ENCODE peak calls at places on chromosomes 7 and 10, in seven cellular contexts. G is fibroblast of the aortic adventitia, L is tibial artery, O is HCT116, I is stomach, E is brain microvascular endothelial cell, A is spleen. D is an unnamed sample.
A peak's percentile ranks its signal among the peaks of the same experiment; 100 is the strongest.

GRCh38 chr10:117443677-117444022 is 68.4 kb upstream of the PDZD8 start:
- DNase-seq in A (no peak), G (no peak), I (no peak), O (no peak), E (no peak), L (no peak), D (no peak)

GRCh38 chr10:73401636-73402035 is 12.2 kb downstream of the ANXA7 start:
- DNase-seq in L (no peak), O (no peak), I (no peak), G (no peak), A (no peak), E (no peak), D (no peak)

GRCh38 chr7:90726623-90727022 is 130.5 kb downstream of the CDK14 start:
- DNase-seq in E (peak; percentile 45), A (no peak), G (peak; percentile 65), I (peak; percentile 73), L (no peak), O (no peak), D (peak; percentile 29)

GRCh38 chr10:7409045-7409731 is 1.6 kb downstream of the SFMBT2 start:
- DNase-seq in O (no peak), E (no peak), I (no peak), A (peak; percentile 83), G (no peak), L (no peak), D (peak; percentile 58)

GRCh38 chr10:104416851-104417250 is 63.2 kb downstream of the CFAP58 start:
- DNase-seq in G (no peak), L (no peak), O (no peak), I (no peak), E (no peak), A (no peak), D (no peak)

GRCh38 chr10:88060762-88061161 is 197.3 kb downstream of the PTEN start:
- DNase-seq in O (no peak), A (no peak), E (no peak), L (no peak), G (no peak), I (no peak), D (no peak)

GRCh38 chr7:125256446-125256845 is 326.8 kb upstream of the POT1 start:
- DNase-seq in A (no peak), G (no peak), E (no peak), O (no peak), I (no peak), L (no peak), D (no peak)

GRCh38 chr7:155804897-155805825 is 7.1 kb downstream of the SHH start:
- DNase-seq in A (peak; percentile 77), I (peak; percentile 68), G (peak; percentile 59), L (no peak), O (no peak), E (peak; percentile 54), D (peak; percentile 26)

GRCh38 chr7:139671967-139672366 is 105.8 kb downstream of the HIPK2 start:
- DNase-seq in G (no peak), E (no peak), A (no peak), O (no peak), I (no peak), L (no peak), D (no peak)

GRCh38 chr7:137930616-137931015 is 71.3 kb downstream of the CREB3L2 start:
- DNase-seq in E (peak; percentile 92), O (no peak), G (peak; percentile 93), I (no peak), L (no peak), A (no peak), D (no peak)

GRCh38 chr10:120979435-120980315 is 128.5 kb downstream of the WDR11 start:
- DNase-seq in E (peak; percentile 2), L (no peak), O (peak; percentile 62), A (no peak), I (peak; percentile 78), G (no peak), D (peak; percentile 61)

GRCh38 chr10:69742928-69743602 is 58.6 kb upstream of the COL13A1 start:
- DNase-seq in L (no peak), E (peak; percentile 51), G (peak; percentile 32), A (no peak), I (no peak), O (peak; percentile 18), D (no peak)

GRCh38 chr7:31106303-31107105 is 54.4 kb downstream of the ADCYAP1R1 start:
- DNase-seq in G (no peak), I (no peak), E (no peak), A (no peak), O (no peak), L (no peak), D (no peak)

GRCh38 chr7:154987571-154987970 is 15.4 kb downstream of the PAXIP1 start:
- DNase-seq in O (no peak), I (no peak), E (no peak), A (no peak), G (no peak), L (no peak), D (no peak)

GRCh38 chr10:79072994-79073654 is 4.4 kb downstream of the ZMIZ1 start:
- DNase-seq in G (no peak), L (no peak), O (no peak), I (no peak), E (no peak), A (no peak), D (no peak)

GRCh38 chr7:151243411-151244155 is 4.9 kb downstream of the SMARCD3 start:
- DNase-seq in I (no peak), A (peak; percentile 83), O (no peak), E (no peak), L (no peak), G (no peak), D (no peak)

GRCh38 chr7:149871576-149871975 is 2.2 kb upstream of the ATP6V0E2 start:
- DNase-seq in E (no peak), L (no peak), I (no peak), A (no peak), G (no peak), O (no peak), D (no peak)

GRCh38 chr10:68633816-68634466 is 73.8 kb downstream of the TET1 start:
- DNase-seq in A (no peak), G (no peak), L (no peak), O (no peak), I (no peak), E (no peak), D (no peak)

GRCh38 chr10:12710594-12711343 is 290.7 kb downstream of the CCDC3 start:
- DNase-seq in I (peak; percentile 75), G (peak; percentile 94), L (peak; percentile 72), A (peak; percentile 89), E (peak; percentile 79), O (peak; percentile 76), D (peak; percentile 66)

GRCh38 chr10:62614389-62615157 is 189.9 kb upstream of the ADO start:
- DNase-seq in G (no peak), L (no peak), A (no peak), E (peak; percentile 48), I (no peak), O (no peak), D (no peak)

GRCh38 chr7:151558575-151558974 is 38.9 kb upstream of the RHEB start:
- DNase-seq in E (peak; percentile 82), O (no peak), G (peak; percentile 35), L (no peak), I (no peak), A (no peak), D (no peak)

GRCh38 chr10:86301971-86302370 is 64.6 kb downstream of the GRID1 start:
- DNase-seq in A (peak; percentile 49), O (no peak), I (peak; percentile 11), E (no peak), G (no peak), L (no peak), D (no peak)

GRCh38 chr10:98012654-98013053 is 17.8 kb downstream of the CRTAC1 start:
- DNase-seq in A (no peak), G (no peak), O (no peak), I (no peak), E (no peak), L (no peak), D (no peak)

GRCh38 chr7:128197586-128197985 is 43.5 kb upstream of the LEP start:
- DNase-seq in E (no peak), L (no peak), O (no peak), I (no peak), G (no peak), A (no peak), D (no peak)

GRCh38 chr7:135541029-135541428 is 16.7 kb upstream of the NUP205 start:
- DNase-seq in I (no peak), O (no peak), G (no peak), E (no peak), A (no peak), L (no peak), D (no peak)

DNA sequence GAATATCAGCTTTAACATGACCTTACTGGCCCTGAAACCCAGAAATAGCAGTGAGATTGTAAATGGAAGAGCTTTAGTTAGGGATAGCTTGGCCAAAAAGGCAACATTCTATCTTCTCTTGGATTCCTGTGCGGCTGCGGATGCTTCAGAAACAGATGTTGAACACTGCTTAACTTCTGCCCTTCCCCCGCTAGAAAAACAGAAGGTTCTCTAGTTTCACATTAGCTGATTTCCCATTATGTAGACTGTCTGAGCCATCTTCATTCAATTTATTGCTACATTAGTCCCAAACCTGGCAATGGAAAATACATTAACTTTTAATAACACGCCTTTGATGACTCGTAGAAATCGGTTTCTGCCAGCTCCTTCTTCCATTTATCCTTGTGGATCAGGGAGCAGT is 119.9 kb downstream of the SLC16A9 start:
- DNase-seq in I (no peak), A (no peak), O (no peak), E (no peak), L (no peak), G (no peak), D (no peak)
- H3K4me3 ChIP-seq in I (no peak overlapping the region), A (no peak overlapping the region), O (no peak overlapping the region), E (no peak overlapping the region), L (no peak overlapping the region), G (no peak overlapping the region), D (no peak overlapping the region)

GRCh38 chr7:157432541-157432956 is 95.7 kb downstream of the DNAJB6 start:
- DNase-seq in E (peak; percentile 55), I (peak; percentile 24), A (peak; percentile 79), O (peak; percentile 46), G (peak; percentile 39), L (no peak), D (peak; percentile 43)

GRCh38 chr7:157431951-157432540 is 95.2 kb downstream of the DNAJB6 start:
- DNase-seq in A (peak; percentile 70), E (no peak), G (no peak), O (no peak), L (no peak), I (peak; percentile 20), D (no peak)

GRCh38 chr7:157433628-157434027 is 96.8 kb downstream of the DNAJB6 start:
- DNase-seq in A (peak; percentile 43), G (no peak), L (no peak), E (no peak), I (peak; percentile 7), O (no peak), D (no peak)

GRCh38 chr7:157434231-157434630 is 97.4 kb downstream of the DNAJB6 start:
- DNase-seq in E (no peak), G (no peak), O (no peak), A (no peak), I (peak; percentile 19), L (no peak), D (no peak)

GRCh38 chr7:157432957-157433576 is 96.3 kb downstream of the DNAJB6 start:
- DNase-seq in A (peak; percentile 77), O (no peak), I (peak; percentile 30), E (peak; percentile 43), L (no peak), G (peak; percentile 29), D (peak; percentile 23)
- H3K4me3 ChIP-seq in A (no peak overlapping the region), O (peak overlapping the region; percentile 17), I (peak overlapping the region; percentile 5), E (no peak overlapping the region), L (peak overlapping the region; percentile 7), G (peak overlapping the region; percentile 1), D (no peak overlapping the region)

GRCh38 chr7:132066776-132067175 is 509.5 kb downstream of the PLXNA4 start:
- DNase-seq in O (no peak), L (no peak), A (no peak), I (no peak), G (peak; percentile 43), E (peak; percentile 43), D (no peak)
- H3K4me3 ChIP-seq in O (no peak overlapping the region), L (no peak overlapping the region), A (no peak overlapping the region), I (no peak overlapping the region), G (no peak overlapping the region), E (no peak overlapping the region), D (no peak overlapping the region)

GRCh38 chr10:23694446-23694920 is 255.6 kb downstream of the OTUD1 start:
- DNase-seq in A (no peak), O (no peak), L (no peak), G (no peak), I (no peak), E (no peak), D (peak; percentile 4)
- H3K4me3 ChIP-seq in A (peak overlapping the region; percentile 11), O (no peak overlapping the region), L (no peak overlapping the region), G (no peak overlapping the region), I (peak overlapping the region; percentile 21), E (no peak overlapping the region), D (peak overlapping the region; percentile 20)